ENCODE peak calls at places on chromosome 13, in nine cellular contexts. O, X, M, Q, Y, V, E, K and G are unnamed samples.

GRCh38 chr13:22883262-22883840 is 297.4 kb upstream of the SGCG start:
- DNase-seq in Q (no peak), K (no peak), O (no peak), V (no peak), E (no peak), Y (no peak), X (no peak), M (no peak), G (no peak)

GRCh38 chr13:49097374-49097773 is 121.7 kb downstream of the FNDC3A start:
- DNase-seq in Q (peak), M (no peak), K (no peak), E (peak), X (no peak), V (peak), Y (peak), O (peak), G (peak)

GRCh38 chr13:113452942-113453901 is at the start of gene ADPRHL1:
- DNase-seq in E (no peak), M (no peak), X (no peak), V (no peak), O (no peak), Y (no peak), K (peak), Q (no peak), G (no peak)

GRCh38 chr13:95494082-95494681 is 58.3 kb upstream of the CLDN10 start:
- DNase-seq in E (peak), Y (peak), X (no peak), M (no peak), Q (peak), O (peak), V (peak), K (no peak), G (peak)

GRCh38 chr13:82963466-82963865 is 918.8 kb downstream of the SLITRK1 start:
- DNase-seq in Q (peak), K (no peak), O (peak), E (no peak), X (no peak), Y (peak), V (no peak), M (no peak), G (no peak)

GRCh38 chr13:23504188-23504587 is 66.0 kb upstream of the TNFRSF19 start:
- DNase-seq in M (peak), Y (peak), K (no peak), X (no peak), E (peak), V (peak), O (no peak), Q (peak), G (no peak)

GRCh38 chr13:110916671-110917142 is 1.8 kb upstream of the ANKRD10 start:
- DNase-seq in O (peak), X (no peak), V (peak), E (peak), K (no peak), Q (peak), M (peak), Y (peak), G (peak)

GRCh38 chr13:33119886-33120543 is 103.8 kb downstream of the KL start:
- DNase-seq in E (no peak), M (no peak), Y (peak), Q (peak), V (peak), X (no peak), O (no peak), K (no peak), G (peak)

GRCh38 chr13:92951273-92951820 is 275.3 kb upstream of the GPC6 start:
- DNase-seq in X (no peak), V (no peak), M (no peak), E (no peak), K (no peak), Y (no peak), O (peak), Q (no peak), G (no peak)

GRCh38 chr13:26497991-26498423 is 59.5 kb upstream of the WASF3 start:
- DNase-seq in M (peak), O (peak), X (no peak), Q (peak), E (peak), V (no peak), K (no peak), Y (peak), G (no peak)

GRCh38 chr13:40762849-40763248 is 8.1 kb downstream of the MRPS31 start:
- DNase-seq in O (no peak), K (no peak), Y (no peak), M (no peak), Q (peak), X (no peak), V (peak), E (no peak), G (no peak)

GRCh38 chr13:111115841-111116500 is 861 bp downstream of the ARHGEF7 start:
- DNase-seq in O (peak), M (peak), X (peak), Q (peak), Y (peak), K (no peak), E (peak), V (peak), G (no peak)

GRCh38 chr13:86446311-86446710 is 647.1 kb upstream of the SLITRK6 start:
- DNase-seq in M (no peak), K (no peak), O (no peak), E (peak), Y (peak), V (no peak), X (peak), Q (peak), G (no peak)

GRCh38 chr13:45143346-45143751 is 23.0 kb downstream of the GTF2F2 start:
- DNase-seq in V (no peak), Q (peak), Y (peak), M (no peak), K (no peak), X (no peak), O (peak), E (no peak), G (no peak)

GRCh38 chr13:45040626-45041025 is 51.3 kb downstream of the GPALPP1 start:
- DNase-seq in M (no peak), V (no peak), Y (peak), O (peak), Q (no peak), X (no peak), K (no peak), E (peak), G (no peak)

GRCh38 chr13:43815204-43815603 is 28.4 kb upstream of the ENOX1 start:
- DNase-seq in O (peak), E (peak), V (peak), X (no peak), M (peak), Y (peak), Q (peak), K (no peak), G (no peak)

GRCh38 chr13:50991624-50992610 is 82.3 kb downstream of the RNASEH2B start:
- DNase-seq in V (no peak), X (no peak), E (no peak), Q (no peak), O (no peak), M (no peak), Y (no peak), K (no peak), G (no peak)

GRCh38 chr13:114067381-114067885 is 65.0 kb downstream of the RASA3 start:
- DNase-seq in K (no peak), Y (no peak), M (peak), V (peak), E (no peak), O (peak), X (peak), Q (peak), G (no peak)

GRCh38 chr13:38535271-38535670 is 151.6 kb upstream of the FREM2 start:
- DNase-seq in M (no peak), V (no peak), X (no peak), K (no peak), Q (no peak), E (no peak), O (no peak), Y (no peak), G (no peak)